ENCODE peak calls at places on chromosomes 13 and 19, in nine cellular contexts. E, H, L, K, P, J, N, V and Z are unnamed samples.

GRCh38 chr13:114100446-114101320 is 31.7 kb downstream of the RASA3 start:
- DNase-seq in E (no peak), H (no peak), L (no peak), K (no peak), P (no peak), J (no peak), N (peak; percentile 62), V (no peak), Z (peak; percentile 59)

GRCh38 chr19:16462757-16463250 is 9.0 kb downstream of the EPS15L1 start:
- DNase-seq in E (no peak), H (no peak), L (peak; percentile 49), K (no peak), P (no peak), J (no peak), N (no peak), V (no peak), Z (no peak)

GRCh38 chr13:50589139-50589538 is 254.4 kb downstream of the DLEU7 start:
- DNase-seq in E (no peak), H (no peak), L (no peak), K (no peak), P (no peak), J (no peak), N (no peak), V (no peak), Z (peak; percentile 72)

GRCh38 chr19:15332311-15332996 is at the start of gene BRD4:
- DNase-seq in E (peak; percentile 66), H (peak; percentile 78), L (peak; percentile 74), K (peak; percentile 91), P (peak; percentile 69), J (peak; percentile 74), N (peak; percentile 74), V (peak; percentile 48), Z (peak; percentile 65)

GRCh38 chr19:27997069-27997468 is 1215.9 kb downstream of the UQCRFS1 start:
- DNase-seq in E (no peak), H (no peak), L (no peak), K (no peak), P (no peak), J (no peak), N (no peak), V (no peak), Z (no peak)

GRCh38 chr13:76795701-76796695 is 90.2 kb downstream of the KCTD12 start:
- DNase-seq in E (no peak), H (no peak), L (peak; percentile 63), K (no peak), P (no peak), J (no peak), N (no peak), V (no peak), Z (no peak)

GRCh38 chr19:41192574-41193419 is at the start of gene CYP2S1:
- DNase-seq in E (no peak), H (no peak), L (peak; percentile 21), K (no peak), P (no peak), J (no peak), N (no peak), V (no peak), Z (peak; percentile 11)

GRCh38 chr19:33520844-33521479 is 629 bp downstream of the PEPD start:
- DNase-seq in E (no peak), H (no peak), L (no peak), K (no peak), P (no peak), J (no peak), N (no peak), V (no peak), Z (no peak)

GRCh38 chr13:60612593-60612992 is 215.6 kb downstream of the TDRD3 start:
- DNase-seq in E (no peak), H (no peak), L (no peak), K (no peak), P (no peak), J (no peak), N (no peak), V (no peak), Z (no peak)

GRCh38 chr13:38309397-38309796 is 40.3 kb upstream of the UFM1 start:
- DNase-seq in E (no peak), H (no peak), L (no peak), K (no peak), P (no peak), J (no peak), N (no peak), V (no peak), Z (no peak)

GRCh38 chr13:33686772-33687480 is 131.0 kb upstream of the RFC3 start:
- DNase-seq in E (no peak), H (no peak), L (no peak), K (no peak), P (no peak), J (no peak), N (no peak), V (no peak), Z (no peak)

GRCh38 chr19:1070931-1071791 is 4.2 kb downstream of the ARHGAP45 start:
- DNase-seq in E (no peak), H (no peak), L (no peak), K (no peak), P (no peak), J (no peak), N (no peak), V (no peak), Z (no peak)

GRCh38 chr13:80562423-80562822 is 221.5 kb upstream of the SPRY2 start:
- DNase-seq in E (no peak), H (no peak), L (peak; percentile 20), K (no peak), P (no peak), J (no peak), N (no peak), V (peak; percentile 37), Z (no peak)

GRCh38 chr19:33344210-33344609 is 29.3 kb upstream of the CEBPG start:
- DNase-seq in E (no peak), H (no peak), L (no peak), K (no peak), P (no peak), J (peak; percentile 18), N (no peak), V (no peak), Z (peak; percentile 27)

GRCh38 chr13:62483774-62484173 is 1068.1 kb upstream of the PCDH20 start:
- DNase-seq in E (no peak), H (no peak), L (no peak), K (no peak), P (no peak), J (no peak), N (no peak), V (no peak), Z (no peak)

GRCh38 chr19:42254850-42255765 is at the start of gene ERF:
- DNase-seq in E (peak; percentile 93), H (peak; percentile 94), L (peak; percentile 96), K (peak; percentile 93), P (peak; percentile 93), J (peak; percentile 96), N (peak; percentile 93), V (peak; percentile 87), Z (peak; percentile 96)

GRCh38 chr13:97127842-97128241 is 94.3 kb upstream of the MBNL2 start:
- DNase-seq in E (no peak), H (no peak), L (no peak), K (no peak), P (no peak), J (no peak), N (no peak), V (no peak), Z (no peak)

GRCh38 chr19:40503300-40503699 is 36.5 kb downstream of the SPTBN4 start:
- DNase-seq in E (no peak), H (no peak), L (no peak), K (no peak), P (no peak), J (no peak), N (no peak), V (no peak), Z (no peak)

GRCh38 chr19:31533114-31533513 is 183.9 kb upstream of the TSHZ3 start:
- DNase-seq in E (no peak), H (no peak), L (no peak), K (no peak), P (no peak), J (no peak), N (no peak), V (no peak), Z (peak; percentile 47)

GRCh38 chr13:27035892-27036235 is 135.7 kb downstream of the USP12 start:
- DNase-seq in E (no peak), H (no peak), L (no peak), K (no peak), P (no peak), J (no peak), N (no peak), V (no peak), Z (no peak)

GRCh38 chr19:18437481-18438330 is at the start of gene ISYNA1:
- DNase-seq in E (no peak), H (peak; percentile 54), L (peak; percentile 59), K (peak; percentile 62), P (peak; percentile 60), J (peak; percentile 69), N (peak; percentile 51), V (peak; percentile 49), Z (peak; percentile 75)

GRCh38 chr13:46961719-46962118 is 64.9 kb upstream of the HTR2A start:
- DNase-seq in E (no peak), H (no peak), L (no peak), K (no peak), P (no peak), J (no peak), N (no peak), V (no peak), Z (no peak)

GRCh38 chr13:24505256-24505655 is 7.3 kb downstream of the PARP4 start:
- DNase-seq in E (no peak), H (no peak), L (peak; percentile 56), K (no peak), P (no peak), J (no peak), N (no peak), V (no peak), Z (no peak)

GRCh38 chr19:28710278-28710677 is 502.7 kb downstream of the UQCRFS1 start:
- DNase-seq in E (no peak), H (no peak), L (peak; percentile 71), K (peak; percentile 10), P (no peak), J (peak; percentile 59), N (no peak), V (peak; percentile 45), Z (peak; percentile 70)

GRCh38 chr13:73876323-73876722 is 257.9 kb downstream of the KLF12 start:
- DNase-seq in E (no peak), H (no peak), L (no peak), K (no peak), P (no peak), J (no peak), N (no peak), V (no peak), Z (no peak)

GRCh38 chr13:23724196-23724970 is 154.2 kb downstream of the TNFRSF19 start:
- DNase-seq in E (no peak), H (no peak), L (no peak), K (no peak), P (no peak), J (no peak), N (no peak), V (peak; percentile 27), Z (no peak)

GRCh38 chr19:34134190-34135032 is 37.9 kb upstream of the LSM14A start:
- DNase-seq in E (peak; percentile 84), H (peak; percentile 79), L (peak; percentile 71), K (peak; percentile 97), P (peak; percentile 81), J (peak; percentile 87), N (peak; percentile 88), V (peak; percentile 69), Z (peak; percentile 88)

GRCh38 chr19:6705931-6706632 is 14.4 kb downstream of the C3 start:
- DNase-seq in E (no peak), H (no peak), L (no peak), K (no peak), P (no peak), J (no peak), N (no peak), V (no peak), Z (no peak)

GRCh38 chr13:77860621-77861020 is 58.0 kb downstream of the EDNRB start:
- DNase-seq in E (no peak), H (no peak), L (peak; percentile 71), K (no peak), P (no peak), J (no peak), N (no peak), V (no peak), Z (no peak)

GRCh38 chr13:75149781-75150180 is 332.2 kb downstream of the TBC1D4 start:
- DNase-seq in E (no peak), H (no peak), L (no peak), K (no peak), P (no peak), J (no peak), N (no peak), V (no peak), Z (no peak)

GRCh38 chr19:39173502-39173991 is 23.2 kb upstream of the NCCRP1 start:
- DNase-seq in E (no peak), H (no peak), L (no peak), K (no peak), P (no peak), J (no peak), N (no peak), V (no peak), Z (no peak)